ENCODE peak calls at places on chromosomes 1 and 21, in eight cellular contexts. One of them, this sample, is unnamed.

GRCh38 chr1:19484793-19485361 is 462 bp downstream of the CAPZB start:
- DNase-seq in BJ: no peak
- DNase-seq in AG04450: no peak
- DNase-seq in GM12878: no peak
- DNase-seq in tibial artery: peak
- DNase-seq in brain microvascular endothelial cell: no peak
- DNase-seq in astrocyte of the cerebellum: no peak
- DNase-seq in thoracic aorta: no peak
- DNase-seq in this sample: no peak

GRCh38 chr1:17156108-17156507 is 36.9 kb upstream of the PADI2 start:
- DNase-seq in tibial artery: no peak
- DNase-seq in GM12878: peak
- DNase-seq in BJ: no peak
- DNase-seq in thoracic aorta: no peak
- DNase-seq in AG04450: no peak
- DNase-seq in brain microvascular endothelial cell: no peak
- DNase-seq in astrocyte of the cerebellum: no peak
- DNase-seq in this sample: no peak

GRCh38 chr1:66532798-66533783 is 862 bp upstream of the SGIP1 start:
- DNase-seq in astrocyte of the cerebellum: peak
- DNase-seq in brain microvascular endothelial cell: peak
- DNase-seq in thoracic aorta: no peak
- DNase-seq in GM12878: no peak
- DNase-seq in AG04450: peak
- DNase-seq in BJ: peak
- DNase-seq in tibial artery: peak
- DNase-seq in this sample: peak

GRCh38 chr1:48673725-48674124 is 103.0 kb downstream of the BEND5 start:
- DNase-seq in thoracic aorta: no peak
- DNase-seq in BJ: no peak
- DNase-seq in GM12878: no peak
- DNase-seq in tibial artery: no peak
- DNase-seq in AG04450: no peak
- DNase-seq in astrocyte of the cerebellum: no peak
- DNase-seq in brain microvascular endothelial cell: no peak
- DNase-seq in this sample: no peak

GRCh38 chr1:63773815-63774616 is at the start of gene ROR1:
- DNase-seq in astrocyte of the cerebellum: peak
- DNase-seq in tibial artery: peak
- DNase-seq in thoracic aorta: peak
- DNase-seq in BJ: no peak
- DNase-seq in GM12878: no peak
- DNase-seq in AG04450: no peak
- DNase-seq in brain microvascular endothelial cell: peak
- DNase-seq in this sample: peak

GRCh38 chr1:229217716-229218115 is 53.2 kb upstream of the RAB4A start:
- DNase-seq in brain microvascular endothelial cell: no peak
- DNase-seq in thoracic aorta: no peak
- DNase-seq in tibial artery: no peak
- DNase-seq in BJ: no peak
- DNase-seq in astrocyte of the cerebellum: no peak
- DNase-seq in AG04450: no peak
- DNase-seq in GM12878: no peak
- DNase-seq in this sample: no peak

GRCh38 chr1:53376742-53377437 is 49.0 kb upstream of the LRP8 start:
- DNase-seq in BJ: no peak
- DNase-seq in brain microvascular endothelial cell: no peak
- DNase-seq in thoracic aorta: no peak
- DNase-seq in astrocyte of the cerebellum: no peak
- DNase-seq in AG04450: no peak
- DNase-seq in GM12878: no peak
- DNase-seq in tibial artery: peak
- DNase-seq in this sample: no peak

GRCh38 chr1:25572708-25573590 is 29.5 kb downstream of the LDLRAP1 start:
- DNase-seq in tibial artery: no peak
- DNase-seq in BJ: no peak
- DNase-seq in AG04450: no peak
- DNase-seq in astrocyte of the cerebellum: no peak
- DNase-seq in thoracic aorta: no peak
- DNase-seq in brain microvascular endothelial cell: peak
- DNase-seq in GM12878: no peak
- DNase-seq in this sample: peak

GRCh38 chr1:14149431-14149830 is 449.1 kb upstream of the KAZN start:
- DNase-seq in BJ: no peak
- DNase-seq in thoracic aorta: no peak
- DNase-seq in AG04450: no peak
- DNase-seq in GM12878: no peak
- DNase-seq in tibial artery: no peak
- DNase-seq in astrocyte of the cerebellum: no peak
- DNase-seq in brain microvascular endothelial cell: no peak
- DNase-seq in this sample: no peak

GRCh38 chr1:112395261-112395831 is 668 bp upstream of the CTTNBP2NL start:
- DNase-seq in astrocyte of the cerebellum: no peak
- DNase-seq in AG04450: no peak
- DNase-seq in BJ: no peak
- DNase-seq in tibial artery: no peak
- DNase-seq in thoracic aorta: no peak
- DNase-seq in brain microvascular endothelial cell: no peak
- DNase-seq in GM12878: no peak
- DNase-seq in this sample: no peak

GRCh38 chr1:234886081-234886874 is 242.4 kb downstream of the TOMM20 start:
- DNase-seq in BJ: peak
- DNase-seq in brain microvascular endothelial cell: no peak
- DNase-seq in AG04450: no peak
- DNase-seq in astrocyte of the cerebellum: no peak
- DNase-seq in GM12878: no peak
- DNase-seq in tibial artery: no peak
- DNase-seq in thoracic aorta: no peak
- DNase-seq in this sample: no peak

GRCh38 chr21:29290245-29290644 is 8.5 kb upstream of the BACH1 start:
- DNase-seq in GM12878: no peak
- DNase-seq in astrocyte of the cerebellum: no peak
- DNase-seq in thoracic aorta: no peak
- DNase-seq in brain microvascular endothelial cell: no peak
- DNase-seq in tibial artery: no peak
- DNase-seq in BJ: no peak
- DNase-seq in AG04450: no peak
- DNase-seq in this sample: no peak

GRCh38 chr1:176843352-176844297 is 320.9 kb downstream of the ASTN1 start:
- DNase-seq in astrocyte of the cerebellum: peak
- DNase-seq in tibial artery: peak
- DNase-seq in brain microvascular endothelial cell: no peak
- DNase-seq in AG04450: peak
- DNase-seq in BJ: no peak
- DNase-seq in thoracic aorta: no peak
- DNase-seq in GM12878: no peak
- DNase-seq in this sample: peak

GRCh38 chr1:168635129-168635528 is 58.7 kb downstream of the XCL1 start:
- DNase-seq in AG04450: no peak
- DNase-seq in tibial artery: no peak
- DNase-seq in BJ: no peak
- DNase-seq in thoracic aorta: no peak
- DNase-seq in astrocyte of the cerebellum: no peak
- DNase-seq in GM12878: no peak
- DNase-seq in brain microvascular endothelial cell: no peak
- DNase-seq in this sample: no peak

GRCh38 chr1:168636200-168636599 is 59.8 kb downstream of the XCL1 start:
- DNase-seq in BJ: no peak
- DNase-seq in AG04450: no peak
- DNase-seq in brain microvascular endothelial cell: no peak
- DNase-seq in tibial artery: no peak
- DNase-seq in astrocyte of the cerebellum: no peak
- DNase-seq in thoracic aorta: no peak
- DNase-seq in GM12878: no peak
- DNase-seq in this sample: no peak

GRCh38 chr1:168638884-168639283 is 62.5 kb downstream of the XCL1 start:
- DNase-seq in thoracic aorta: no peak
- DNase-seq in astrocyte of the cerebellum: no peak
- DNase-seq in BJ: no peak
- DNase-seq in brain microvascular endothelial cell: no peak
- DNase-seq in AG04450: no peak
- DNase-seq in GM12878: no peak
- DNase-seq in tibial artery: no peak
- DNase-seq in this sample: no peak

GRCh38 chr1:168636642-168637111 is 60.3 kb downstream of the XCL1 start:
- DNase-seq in brain microvascular endothelial cell: peak
- DNase-seq in tibial artery: peak
- DNase-seq in thoracic aorta: peak
- DNase-seq in BJ: no peak
- DNase-seq in GM12878: no peak
- DNase-seq in AG04450: no peak
- DNase-seq in astrocyte of the cerebellum: no peak
- DNase-seq in this sample: peak

DNA sequence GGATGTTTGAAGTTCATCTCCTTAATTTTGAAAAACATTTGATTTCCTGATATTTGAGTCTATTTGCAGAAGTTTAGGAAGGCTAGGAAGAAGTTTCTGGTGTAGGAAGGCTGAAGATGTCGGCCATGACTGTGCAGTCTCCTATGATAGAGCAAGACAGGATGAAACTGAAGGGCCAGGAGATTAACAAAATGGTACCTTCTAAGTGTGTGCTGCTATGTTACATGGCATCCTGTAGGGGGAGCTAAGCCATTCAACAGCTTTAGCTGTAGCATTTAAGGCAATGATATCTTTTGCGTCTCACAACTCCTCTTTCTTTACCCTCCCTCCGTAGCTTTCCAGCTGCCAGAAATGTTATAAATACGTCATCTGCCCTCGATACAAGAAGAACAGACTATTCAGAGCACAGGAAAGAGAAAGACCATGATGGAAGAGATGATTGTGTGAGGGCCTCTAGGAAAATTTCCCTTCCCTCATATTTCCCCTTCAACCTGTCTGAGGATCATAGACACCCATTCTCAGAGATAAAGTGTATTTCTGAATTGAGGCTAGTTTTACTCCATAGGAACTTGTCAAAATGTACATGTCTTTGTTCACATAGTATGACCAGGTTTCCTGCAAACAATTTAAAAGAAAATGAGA is 61.1 kb downstream of the XCL1 start:
- DNase-seq in astrocyte of the cerebellum: no peak
- DNase-seq in GM12878: no peak
- DNase-seq in AG04450: no peak
- DNase-seq in tibial artery: no peak
- DNase-seq in brain microvascular endothelial cell: no peak
- DNase-seq in thoracic aorta: no peak
- DNase-seq in BJ: no peak
- DNase-seq in this sample: no peak
- TF ChIP-seq CTCF in astrocyte of the cerebellum: peak
- TF ChIP-seq CTCF in GM12878: peak
- TF ChIP-seq CTCF in AG04450: peak
- TF ChIP-seq CTCF in tibial artery: peak
- TF ChIP-seq CTCF in brain microvascular endothelial cell: peak
- TF ChIP-seq CTCF in thoracic aorta: no peak
- TF ChIP-seq CTCF in BJ: peak
- TF ChIP-seq CTCF in this sample: peak

GRCh38 chr1:38819516-38819915 is 40.1 kb downstream of the RRAGC start:
- DNase-seq in tibial artery: no peak
- DNase-seq in BJ: no peak
- DNase-seq in thoracic aorta: no peak
- DNase-seq in brain microvascular endothelial cell: no peak
- DNase-seq in AG04450: no peak
- DNase-seq in GM12878: no peak
- DNase-seq in astrocyte of the cerebellum: no peak
- DNase-seq in this sample: no peak

GRCh38 chr1:38817958-38818705 is 41.4 kb downstream of the RRAGC start:
- DNase-seq in thoracic aorta: no peak
- DNase-seq in tibial artery: no peak
- DNase-seq in astrocyte of the cerebellum: no peak
- DNase-seq in AG04450: no peak
- DNase-seq in brain microvascular endothelial cell: no peak
- DNase-seq in GM12878: no peak
- DNase-seq in BJ: no peak
- DNase-seq in this sample: no peak

GRCh38 chr1:38818706-38819439 is 40.7 kb downstream of the RRAGC start:
- DNase-seq in BJ: no peak
- DNase-seq in tibial artery: no peak
- DNase-seq in AG04450: no peak
- DNase-seq in brain microvascular endothelial cell: no peak
- DNase-seq in thoracic aorta: no peak
- DNase-seq in astrocyte of the cerebellum: no peak
- DNase-seq in GM12878: no peak
- DNase-seq in this sample: no peak

GRCh38 chr1:38815903-38816627 is 43.5 kb downstream of the RRAGC start:
- DNase-seq in brain microvascular endothelial cell: no peak
- DNase-seq in thoracic aorta: no peak
- DNase-seq in astrocyte of the cerebellum: no peak
- DNase-seq in GM12878: peak
- DNase-seq in tibial artery: no peak
- DNase-seq in AG04450: no peak
- DNase-seq in BJ: no peak
- DNase-seq in this sample: no peak

GRCh38 chr1:38817267-38817957 is 42.2 kb downstream of the RRAGC start:
- DNase-seq in GM12878: no peak
- DNase-seq in astrocyte of the cerebellum: no peak
- DNase-seq in thoracic aorta: no peak
- DNase-seq in AG04450: no peak
- DNase-seq in BJ: no peak
- DNase-seq in tibial artery: no peak
- DNase-seq in brain microvascular endothelial cell: no peak
- DNase-seq in this sample: no peak
- H3K4me3 ChIP-seq in GM12878: no peak
- H3K4me3 ChIP-seq in astrocyte of the cerebellum: no peak
- H3K4me3 ChIP-seq in thoracic aorta: no peak
- H3K4me3 ChIP-seq in AG04450: no peak
- H3K4me3 ChIP-seq in BJ: no peak
- H3K4me3 ChIP-seq in tibial artery: no peak
- H3K4me3 ChIP-seq in brain microvascular endothelial cell: no peak
- H3K4me3 ChIP-seq in this sample: no peak

DNA sequence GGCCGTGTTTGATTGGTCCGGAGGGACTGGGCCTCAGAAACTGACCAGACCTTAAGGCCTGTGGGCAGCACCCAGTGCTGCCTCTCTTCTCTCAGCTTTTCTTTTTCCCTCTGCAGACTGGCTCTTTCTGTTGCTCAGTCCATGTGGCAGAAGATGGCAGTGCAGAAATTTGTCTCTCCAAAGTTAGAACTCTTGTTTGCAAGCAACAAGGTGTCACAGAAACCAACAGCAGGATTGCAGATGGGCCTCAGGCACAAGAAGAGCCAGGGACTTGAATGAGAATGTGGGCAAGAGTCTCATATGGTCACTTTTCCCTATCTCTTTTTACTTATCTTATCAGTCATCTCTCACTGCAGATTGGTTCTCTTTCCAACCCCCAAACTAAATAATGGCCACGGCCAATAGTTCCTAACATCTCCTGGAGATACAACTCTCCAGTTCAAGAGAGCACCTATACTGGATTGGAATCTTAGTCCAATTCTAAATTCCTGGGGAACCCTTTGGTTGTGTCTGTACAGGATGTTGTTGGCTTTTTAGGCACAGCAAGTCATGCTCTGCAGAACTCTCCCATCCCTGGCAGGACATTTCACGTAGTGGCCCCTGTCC is 95.4 kb upstream of the RALGPS2 start:
- DNase-seq in GM12878: no peak
- DNase-seq in thoracic aorta: no peak
- DNase-seq in astrocyte of the cerebellum: no peak
- DNase-seq in tibial artery: no peak
- DNase-seq in BJ: no peak
- DNase-seq in AG04450: no peak
- DNase-seq in brain microvascular endothelial cell: no peak
- DNase-seq in this sample: no peak
- TF ChIP-seq CTCF in GM12878: no peak
- TF ChIP-seq CTCF in thoracic aorta: no peak
- TF ChIP-seq CTCF in astrocyte of the cerebellum: no peak
- TF ChIP-seq CTCF in tibial artery: no peak
- TF ChIP-seq CTCF in BJ: peak
- TF ChIP-seq CTCF in AG04450: no peak
- TF ChIP-seq CTCF in brain microvascular endothelial cell: peak
- TF ChIP-seq CTCF in this sample: no peak

GRCh38 chr1:44705470-44705869 is 25.5 kb downstream of the RNU5D-1 start:
- DNase-seq in brain microvascular endothelial cell: no peak
- DNase-seq in astrocyte of the cerebellum: no peak
- DNase-seq in BJ: no peak
- DNase-seq in thoracic aorta: no peak
- DNase-seq in AG04450: no peak
- DNase-seq in tibial artery: no peak
- DNase-seq in GM12878: no peak
- DNase-seq in this sample: no peak
- H3K4me3 ChIP-seq in brain microvascular endothelial cell: no peak
- H3K4me3 ChIP-seq in astrocyte of the cerebellum: no peak
- H3K4me3 ChIP-seq in BJ: no peak
- H3K4me3 ChIP-seq in thoracic aorta: no peak
- H3K4me3 ChIP-seq in AG04450: no peak
- H3K4me3 ChIP-seq in tibial artery: no peak
- H3K4me3 ChIP-seq in GM12878: no peak
- H3K4me3 ChIP-seq in this sample: no peak